ENCODE peak calls at places on chromosomes 16 and 17, in six cellular contexts. J is GM20000, B is A549, F is fibroblast of villous mesenchyme, V is left ventricle myocardium inferior, P is mucosa of descending colon. A is an unnamed sample.

GRCh38 chr17:78532922-78533640 is 44.1 kb downstream of the DNAH17 start:
- DNase-seq in J (no peak), B (peak), F (peak), V (no peak), P (no peak), A (no peak)

GRCh38 chr16:69932228-69932627 is 18.9 kb upstream of the CLEC18A start:
- DNase-seq in J (no peak), B (no peak), F (no peak), V (no peak), P (no peak), A (peak)

GRCh38 chr16:79571065-79571697 is 29.4 kb downstream of the MAF start:
- DNase-seq in J (no peak), B (no peak), F (no peak), V (peak), P (peak), A (no peak)

GRCh38 chr16:66342294-66342900 is 24.1 kb upstream of the CDH5 start:
- DNase-seq in J (peak), B (peak), F (peak), V (no peak), P (peak), A (peak)

GRCh38 chr17:35889818-35890773 is 9.9 kb upstream of the CCL5 start:
- DNase-seq in J (no peak), B (no peak), F (peak), V (no peak), P (no peak), A (no peak)

GRCh38 chr16:426115-426905 is 861 bp downstream of the RAB11FIP3 start:
- DNase-seq in J (peak), B (no peak), F (peak), V (no peak), P (peak), A (peak)

GRCh38 chr17:75242461-75243042 is 18.9 kb downstream of the GGA3 start:
- DNase-seq in J (peak), B (no peak), F (no peak), V (no peak), P (no peak), A (no peak)

GRCh38 chr16:81901483-81901882 is 109.8 kb downstream of the SDR42E1 start:
- DNase-seq in J (no peak), B (no peak), F (peak), V (no peak), P (peak), A (no peak)

GRCh38 chr17:79082311-79083190 is 7.9 kb downstream of the ENGASE start:
- DNase-seq in J (peak), B (peak), F (peak), V (peak), P (peak), A (peak)

GRCh38 chr17:60327122-60327869 is 64.6 kb downstream of the USP32 start:
- DNase-seq in J (no peak), B (no peak), F (no peak), V (no peak), P (no peak), A (no peak)

GRCh38 chr17:13609953-13610352 is 8.2 kb upstream of the HS3ST3A1 start:
- DNase-seq in J (no peak), B (no peak), F (no peak), V (no peak), P (no peak), A (no peak)

GRCh38 chr17:15462962-15463361 is 4.5 kb downstream of the CDRT4 start:
- DNase-seq in J (no peak), B (no peak), F (no peak), V (no peak), P (no peak), A (no peak)

GRCh38 chr17:21210411-21211076 is 3.4 kb downstream of the TMEM11 start:
- DNase-seq in J (no peak), B (no peak), F (peak), V (no peak), P (peak), A (no peak)

GRCh38 chr16:694187-694862 is 4.1 kb upstream of the WDR24 start:
- DNase-seq in J (no peak), B (no peak), F (no peak), V (no peak), P (no peak), A (no peak)

GRCh38 chr17:77688369-77688768 is 270.1 kb upstream of the TNRC6C start:
- DNase-seq in J (no peak), B (no peak), F (no peak), V (no peak), P (no peak), A (no peak)

GRCh38 chr17:47850692-47851573 is at the start of gene SP6:
- DNase-seq in J (peak), B (peak), F (peak), V (peak), P (peak), A (peak)

GRCh38 chr16:80274576-80275191 is 266.1 kb upstream of the DYNLRB2 start:
- DNase-seq in J (no peak), B (no peak), F (peak), V (no peak), P (no peak), A (no peak)

GRCh38 chr16:74291176-74291575 is 5.4 kb upstream of the PSMD7 start:
- DNase-seq in J (no peak), B (no peak), F (no peak), V (no peak), P (no peak), A (no peak)

GRCh38 chr17:79529661-79530081 is 81.2 kb downstream of the RBFOX3 start:
- DNase-seq in J (no peak), B (no peak), F (no peak), V (no peak), P (no peak), A (no peak)

GRCh38 chr17:8475820-8476219 is 40.1 kb downstream of the NDEL1 start:
- DNase-seq in J (no peak), B (no peak), F (no peak), V (no peak), P (no peak), A (no peak)

GRCh38 chr16:89396156-89396555 is 94.2 kb downstream of the ANKRD11 start:
- DNase-seq in J (no peak), B (no peak), F (no peak), V (no peak), P (no peak), A (no peak)

GRCh38 chr16:89400740-89401139 is 89.6 kb downstream of the ANKRD11 start:
- DNase-seq in J (no peak), B (no peak), F (no peak), V (no peak), P (no peak), A (no peak)

GRCh38 chr16:89397331-89397861 is 93.0 kb downstream of the ANKRD11 start:
- DNase-seq in J (no peak), B (no peak), F (no peak), V (no peak), P (no peak), A (no peak)

GRCh38 chr16:89401205-89401604 is 89.2 kb downstream of the ANKRD11 start:
- DNase-seq in J (no peak), B (no peak), F (no peak), V (no peak), P (no peak), A (no peak)

GRCh38 chr16:89398924-89399323 is 91.4 kb downstream of the ANKRD11 start:
- DNase-seq in J (no peak), B (no peak), F (no peak), V (no peak), P (no peak), A (no peak)
- TF ChIP-seq CTCF in J (no peak), B (no peak), F (no peak), V (no peak), P (no peak), A (no peak)

GRCh38 chr17:16922386-16923096 is 49.4 kb downstream of the TNFRSF13B start:
- DNase-seq in J (no peak), B (no peak), F (no peak), V (no peak), P (peak), A (no peak)
- TF ChIP-seq CTCF in J (no peak), B (no peak), F (peak), V (no peak), P (no peak), A (peak)

GRCh38 chr17:68972119-68972704 is 17.0 kb upstream of the ABCA8 start:
- DNase-seq in J (peak), B (peak), F (peak), V (no peak), P (peak), A (peak)
- TF ChIP-seq CTCF in J (no peak), B (peak), F (peak), V (peak), P (no peak), A (peak)

GRCh38 chr16:31274831-31275816 is 15.3 kb downstream of the ITGAM start:
- DNase-seq in J (no peak), B (no peak), F (no peak), V (no peak), P (no peak), A (no peak)
- TF ChIP-seq CTCF in J (no peak), B (no peak), F (no peak), V (no peak), P (no peak), A (no peak)

GRCh38 chr16:64085291-64085690 is 1036.6 kb downstream of the CDH11 start:
- DNase-seq in J (no peak), B (no peak), F (no peak), V (no peak), P (no peak), A (no peak)

GRCh38 chr16:64088838-64089237 is 1033.0 kb downstream of the CDH11 start:
- DNase-seq in J (no peak), B (no peak), F (no peak), V (no peak), P (no peak), A (no peak)

GRCh38 chr16:64092284-64092683 is 1029.6 kb downstream of the CDH11 start:
- DNase-seq in J (no peak), B (no peak), F (peak), V (no peak), P (no peak), A (no peak)

GRCh38 chr16:64090327-64090726 is 1031.5 kb downstream of the CDH11 start:
- DNase-seq in J (no peak), B (no peak), F (no peak), V (no peak), P (no peak), A (no peak)

GRCh38 chr16:64089697-64090096 is 1032.2 kb downstream of the CDH11 start:
- DNase-seq in J (no peak), B (no peak), F (peak), V (no peak), P (peak), A (no peak)
- TF ChIP-seq CTCF in J (no peak), B (peak), F (peak), V (peak), P (no peak), A (peak)

GRCh38 chr16:12358898-12359297 is 382.4 kb downstream of the SNX29 start:
- DNase-seq in J (no peak), B (no peak), F (no peak), V (no peak), P (no peak), A (no peak)

GRCh38 chr16:12361016-12361415 is 384.5 kb downstream of the SNX29 start:
- DNase-seq in J (no peak), B (no peak), F (no peak), V (no peak), P (no peak), A (no peak)

GRCh38 chr16:12354296-12354818 is 377.8 kb downstream of the SNX29 start:
- DNase-seq in J (no peak), B (no peak), F (peak), V (no peak), P (no peak), A (no peak)

GRCh38 chr16:12360240-12360639 is 383.7 kb downstream of the SNX29 start:
- DNase-seq in J (no peak), B (no peak), F (no peak), V (no peak), P (no peak), A (no peak)

DNA sequence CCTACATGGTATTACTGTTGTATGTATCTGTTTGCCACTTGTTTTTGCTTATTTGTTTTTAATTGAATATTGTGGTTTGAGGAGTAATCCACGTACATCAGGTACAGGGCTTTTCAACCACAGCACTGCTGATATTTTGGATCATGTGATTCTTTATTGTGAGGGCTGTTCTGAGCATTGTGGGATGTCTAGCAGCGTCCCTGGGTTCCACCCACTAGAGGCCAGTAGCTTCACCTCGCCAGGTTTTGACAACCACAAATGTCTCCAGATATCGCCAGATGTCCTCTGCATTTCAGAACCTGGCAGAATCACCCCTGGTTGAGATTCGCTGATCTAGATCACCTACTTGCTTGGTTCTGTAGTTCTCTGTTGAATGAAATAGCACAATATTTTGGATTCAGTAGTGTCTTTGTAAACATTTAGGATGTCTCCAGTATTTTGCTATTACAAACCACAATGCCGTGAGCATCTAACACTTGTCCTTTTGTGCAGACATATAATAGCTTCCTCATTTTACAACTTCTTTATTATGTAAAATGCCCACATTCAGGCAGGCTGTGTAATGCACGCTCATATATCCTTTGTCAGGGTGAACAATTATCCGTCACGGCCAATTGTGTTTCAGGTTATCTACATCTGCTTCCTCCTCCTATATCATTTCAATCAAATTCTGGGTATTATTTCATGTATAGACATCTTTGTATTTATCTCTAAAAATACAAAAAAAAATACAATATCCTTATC is 380.3 kb downstream of the SNX29 start:
- DNase-seq in J (no peak), B (no peak), F (no peak), V (no peak), P (no peak), A (no peak)
- TF ChIP-seq CTCF in J (no peak), B (no peak), F (no peak), V (no peak), P (no peak), A (no peak)

GRCh38 chr17:31517524-31517923 is 126.0 kb downstream of the RAB11FIP4 start:
- DNase-seq in J (no peak), B (no peak), F (no peak), V (no peak), P (no peak), A (no peak)
- TF ChIP-seq CTCF in J (peak), B (peak), F (peak), V (peak), P (no peak), A (peak)

DNA sequence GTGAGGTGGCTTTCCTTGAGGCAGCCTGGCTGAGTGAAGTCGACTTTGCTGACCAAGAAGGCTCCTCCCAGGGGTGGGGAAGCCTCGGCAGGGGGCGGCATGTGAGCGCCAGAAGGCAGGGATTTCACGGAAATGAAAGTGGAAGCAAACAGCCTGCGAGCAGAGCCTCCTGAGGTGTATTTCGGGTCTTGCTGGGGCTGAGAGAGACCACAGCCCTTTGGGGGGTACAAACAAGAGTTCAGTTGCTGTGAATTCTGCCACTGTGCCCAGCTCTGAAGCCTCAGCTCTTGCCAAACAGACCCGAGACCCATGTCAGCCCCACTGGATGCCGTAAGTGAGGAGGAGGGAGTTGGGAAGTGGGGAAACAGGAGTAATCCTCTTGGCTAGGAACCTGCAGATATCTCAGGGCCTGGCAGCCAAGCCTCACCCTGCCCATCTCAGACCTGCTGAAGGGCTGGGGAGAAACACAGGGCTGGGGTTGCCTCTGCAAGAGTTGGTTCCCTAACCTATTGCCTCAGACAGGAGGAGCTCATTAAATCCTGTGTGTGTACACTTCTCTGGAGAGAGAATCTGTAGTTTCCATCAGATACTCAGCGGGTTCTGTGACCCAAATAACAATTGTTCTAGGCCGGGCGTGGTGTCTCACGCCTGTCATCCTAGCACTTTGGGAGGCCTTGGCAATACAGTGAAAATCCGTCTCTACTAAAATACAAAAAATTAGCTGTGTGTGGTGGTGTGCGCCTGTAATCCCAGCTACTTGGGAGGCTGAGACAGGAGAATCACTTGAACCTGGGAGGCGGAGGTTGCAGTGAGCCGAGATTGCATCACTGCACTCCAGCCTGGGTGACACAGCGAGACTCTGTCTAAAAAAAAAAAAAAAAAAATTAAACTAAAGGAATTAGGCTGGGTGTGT is at the start of gene IFI35:
- DNase-seq in J (peak), B (peak), F (peak), V (peak), P (peak), A (peak)
- TF ChIP-seq CTCF in J (peak), B (peak), F (peak), V (peak), P (peak), A (peak)

A was measured in GM13977.